ENCODE peak calls at places on chromosomes 12 and 14, in five cellular contexts. P, Y, E, X and J are unnamed samples.
A peak's percentile ranks its signal among the peaks of the same experiment; 100 is the strongest.

GRCh38 chr12:52495385-52495784 is 2.3 kb upstream of the KRT6A start:
- DNase-seq in Y (no peak), X (no peak), E (peak; percentile 78), P (no peak), J (peak; percentile 17)

GRCh38 chr12:55670213-55670730 is 33.6 kb downstream of the OR10P1 start:
- DNase-seq in X (no peak), P (no peak), E (no peak), Y (no peak), J (no peak)

GRCh38 chr14:96598332-96598928 is 96.2 kb downstream of the PAPOLA start:
- DNase-seq in E (no peak), P (no peak), Y (no peak), X (no peak), J (no peak)

GRCh38 chr14:71113376-71113775 is 206.1 kb downstream of the PCNX1 start:
- DNase-seq in E (no peak), P (no peak), Y (no peak), X (no peak), J (no peak)

GRCh38 chr12:71840226-71840847 is 778 bp downstream of the TBC1D15 start:
- DNase-seq in E (no peak), X (peak; percentile 21), Y (no peak), P (peak; percentile 55), J (no peak)

GRCh38 chr14:61525293-61526011 is 169.9 kb upstream of the HIF1A start:
- DNase-seq in X (peak; percentile 14), Y (peak; percentile 51), E (no peak), P (peak; percentile 65), J (no peak)

GRCh38 chr12:121534495-121535148 is 46.2 kb downstream of the KDM2B start:
- DNase-seq in Y (no peak), E (no peak), X (no peak), P (no peak), J (no peak)

GRCh38 chr12:85489194-85489593 is 209.2 kb downstream of the ALX1 start:
- DNase-seq in X (no peak), E (no peak), P (no peak), Y (no peak), J (no peak)

GRCh38 chr12:53115112-53115890 is 12.0 kb downstream of the SOAT2 start:
- DNase-seq in E (no peak), X (no peak), Y (no peak), P (no peak), J (no peak)